ENCODE peak calls at places on chromosomes 3 and 15, in ten cellular contexts. F is stimulated activated CD8-positive, alpha-beta memory T cell treated with anti-CD3 and anti-CD28 coated beads, Interleukin-7, amount 100 ng/mL, for 4 hours; S is occipital lobe; U is stimulated activated CD4-positive, alpha-beta T cell treated with anti-CD3 and anti-CD28 coated beads, TNF-alpha, amount 100 ng/mL, for 48 hours; A is GM19239; L is T-helper 9 cell; H is NCI-H345; Q is IMR-90; Z is GM23248; I is CD8-positive, alpha-beta memory T cell. E is an unnamed sample.

GRCh38 chr15:55499158-55499557 is 8.9 kb downstream of the DNAAF4 start:
- DNase-seq in Q (no peak), F (no peak), H (no peak), L (no peak), Z (no peak), I (no peak), U (no peak), A (no peak), S (no peak), E (no peak)

GRCh38 chr3:62169871-62170660 is 203.3 kb downstream of the FEZF2 start:
- DNase-seq in H (no peak), Q (peak), Z (peak), A (no peak), U (no peak), I (no peak), F (no peak), S (no peak), L (no peak), E (no peak)

GRCh38 chr15:70309035-70309434 is 211.3 kb upstream of the TLE3 start:
- DNase-seq in L (no peak), S (no peak), Z (no peak), Q (no peak), H (no peak), F (no peak), I (no peak), U (no peak), A (no peak), E (no peak)

GRCh38 chr15:90001062-90001682 is at the start of gene ZNF710:
- DNase-seq in S (peak), L (no peak), F (no peak), U (no peak), Z (peak), A (peak), H (peak), Q (peak), I (peak), E (peak)

GRCh38 chr15:77503240-77503639 is 82.6 kb downstream of the HMG20A start:
- DNase-seq in U (no peak), A (no peak), S (no peak), F (no peak), L (no peak), Q (no peak), I (no peak), H (no peak), Z (no peak), E (no peak)

GRCh38 chr3:188901126-188901525 is 270.6 kb upstream of the TPRG1 start:
- DNase-seq in S (no peak), F (no peak), Z (peak), Q (peak), A (no peak), L (no peak), H (no peak), I (no peak), U (no peak), E (no peak)

GRCh38 chr3:172627057-172627809 is 83.6 kb downstream of the NCEH1 start:
- DNase-seq in U (no peak), A (no peak), H (no peak), I (no peak), L (no peak), F (no peak), Q (peak), S (no peak), Z (peak), E (no peak)

GRCh38 chr15:39785806-39786205 is 3.2 kb upstream of the FSIP1 start:
- DNase-seq in H (peak), Q (no peak), A (no peak), Z (no peak), I (no peak), F (no peak), L (no peak), U (no peak), S (no peak), E (no peak)

GRCh38 chr3:194555175-194556062 is 68.6 kb upstream of the ATP13A3 start:
- DNase-seq in L (no peak), F (no peak), Z (no peak), A (no peak), Q (no peak), S (no peak), I (no peak), H (no peak), U (no peak), E (no peak)

GRCh38 chr3:24793896-24794295 is 299.2 kb upstream of the THRB start:
- DNase-seq in Z (no peak), L (no peak), Q (no peak), F (no peak), U (no peak), I (no peak), A (no peak), S (no peak), H (no peak), E (no peak)

GRCh38 chr3:19881036-19881435 is 53.0 kb downstream of the EFHB start:
- DNase-seq in I (no peak), A (no peak), Z (no peak), U (no peak), L (no peak), F (no peak), S (no peak), Q (no peak), H (no peak), E (no peak)

E was measured in GM12892.